ENCODE peak calls at places on chromosomes 4 and X, in five cellular contexts. B is A549, L is D721Med, Q is WTC11, F is osteocyte. K is an unnamed sample.

GRCh38 chr4:122003335-122003734 is 51.5 kb upstream of the TRPC3 start:
- DNase-seq in B (peak; percentile 65), L (no peak), Q (peak; percentile 58), F (no peak), K (no peak)

GRCh38 chr4:26192921-26193894 is 127.6 kb upstream of the RBPJ start:
- DNase-seq in B (no peak), L (no peak), Q (no peak), F (no peak), K (no peak)

GRCh38 chrX:19638968-19639539 is 123.7 kb upstream of the MAP3K15 start:
- DNase-seq in B (no peak), L (no peak), Q (no peak), F (no peak), K (no peak)

GRCh38 chr4:88865051-88865450 is 167.4 kb upstream of the NAP1L5 start:
- DNase-seq in B (no peak), L (no peak), Q (no peak), F (no peak), K (no peak)

GRCh38 chr4:166279261-166279660 is 406.2 kb downstream of the TLL1 start:
- DNase-seq in B (no peak), L (no peak), Q (no peak), F (no peak), K (no peak)

GRCh38 chr4:61443813-61444510 is 243.8 kb downstream of the ADGRL3 start:
- DNase-seq in B (no peak), L (no peak), Q (no peak), F (no peak), K (no peak)

GRCh38 chr4:156628858-156629257 is 342.7 kb downstream of the PDGFC start:
- DNase-seq in B (no peak), L (no peak), Q (no peak), F (no peak), K (no peak)

GRCh38 chr4:24778427-24779225 is 16.7 kb upstream of the SOD3 start:
- DNase-seq in B (no peak), L (no peak), Q (no peak), F (peak; percentile 34), K (no peak)

GRCh38 chr4:8840816-8841455 is 30.7 kb downstream of the HMX1 start:
- DNase-seq in B (no peak), L (no peak), Q (no peak), F (no peak), K (peak; percentile 66)

GRCh38 chr4:1243451-1244080 is 5.4 kb downstream of the CTBP1 start:
- DNase-seq in B (no peak), L (peak; percentile 16), Q (peak; percentile 10), F (no peak), K (no peak)

GRCh38 chrX:139691493-139691842 is 16.5 kb downstream of the MCF2 start:
- DNase-seq in B (no peak), L (no peak), Q (no peak), F (no peak), K (no peak)

GRCh38 chr4:147547314-147548056 is 66.6 kb downstream of the EDNRA start:
- DNase-seq in B (peak; percentile 10), L (no peak), Q (no peak), F (no peak), K (no peak)

GRCh38 chrX:109954333-109954732 is 48.6 kb upstream of the TMEM164 start:
- DNase-seq in B (no peak), L (no peak), Q (no peak), F (no peak), K (no peak)

GRCh38 chr4:69759189-69759604 is 1.2 kb downstream of the SULT1B1 start:
- DNase-seq in B (peak; percentile 18), L (no peak), Q (no peak), F (no peak), K (no peak)

GRCh38 chr4:1714303-1715001 is 2.3 kb upstream of the SLBP start:
- DNase-seq in B (peak; percentile 48), L (no peak), Q (no peak), F (no peak), K (no peak)

GRCh38 chrX:44224760-44225159 is 118.7 kb downstream of the EFHC2 start:
- DNase-seq in B (no peak), L (no peak), Q (no peak), F (no peak), K (no peak)

GRCh38 chrX:77431227-77431626 is 16.0 kb upstream of the FGF16 start:
- DNase-seq in B (no peak), L (no peak), Q (no peak), F (no peak), K (no peak)

GRCh38 chr4:10143171-10143570 is 26.6 kb upstream of the WDR1 start:
- DNase-seq in B (no peak), L (no peak), Q (no peak), F (no peak), K (no peak)

GRCh38 chr4:10139518-10139917 is 22.9 kb upstream of the WDR1 start:
- DNase-seq in B (no peak), L (no peak), Q (no peak), F (no peak), K (no peak)

GRCh38 chr4:10144971-10145370 is 28.4 kb upstream of the WDR1 start:
- DNase-seq in B (no peak), L (no peak), Q (no peak), F (no peak), K (no peak)

GRCh38 chr4:10144479-10144878 is 27.9 kb upstream of the WDR1 start:
- DNase-seq in B (no peak), L (no peak), Q (no peak), F (no peak), K (no peak)

GRCh38 chr4:10140866-10141759 is 24.5 kb upstream of the WDR1 start:
- DNase-seq in B (no peak), L (no peak), Q (peak; percentile 59), F (no peak), K (no peak)
- TF ChIP-seq CTCF in B (no peak), L (no peak), Q (no peak), F (no peak), K (no peak)

GRCh38 chr4:127601029-127601428 is 31.7 kb upstream of the INTU start:
- DNase-seq in B (no peak), L (no peak), Q (no peak), F (no peak), K (no peak)
- TF ChIP-seq CTCF in B (peak; percentile 27), L (peak; percentile 17), Q (no peak), F (peak; percentile 55), K (peak; percentile 60)

DNA sequence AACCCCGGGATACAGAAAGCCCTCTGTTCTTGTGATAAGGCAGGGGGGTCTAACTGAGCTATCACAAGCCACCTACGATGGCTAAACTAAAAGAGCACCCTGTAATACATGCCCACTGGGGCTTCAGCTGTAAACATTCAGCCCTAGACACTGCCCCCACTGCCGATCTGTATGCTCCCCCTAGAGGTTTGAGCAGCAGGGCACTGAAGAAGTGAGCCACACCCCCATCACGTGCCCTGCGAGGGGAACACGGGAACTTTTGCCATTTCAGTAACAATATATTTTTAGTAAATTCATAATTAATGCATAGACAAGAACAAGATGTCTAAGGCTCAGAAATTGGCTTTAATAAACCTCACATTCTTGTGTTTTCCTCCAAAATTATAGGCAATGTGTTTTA is 235.2 kb upstream of the SFRP2 start:
- DNase-seq in B (no peak), L (no peak), Q (peak; percentile 39), F (no peak), K (no peak)
- TF ChIP-seq CTCF in B (no peak), L (peak; percentile 49), Q (no peak), F (peak; percentile 19), K (no peak)

GRCh38 chr4:102420563-102421221 is 75.4 kb upstream of the SLC39A8 start:
- DNase-seq in B (peak; percentile 22), L (no peak), Q (no peak), F (no peak), K (no peak)
- TF ChIP-seq CTCF in B (peak; percentile 16), L (peak; percentile 56), Q (no peak), F (no peak), K (no peak)